ENCODE peak calls at places on chromosome 10, in nine cellular contexts. I is upper lobe of right lung, O is brain microvascular endothelial cell, V is lung, J is cardiac muscle cell, D is breast epithelium, E is endothelial cell of umbilical vein, A is A549, W is mesendoderm. N is an unnamed sample.

GRCh38 chr10:102413053-102413705 is 5.4 kb downstream of the PSD start:
- DNase-seq in A (no peak), V (no peak), D (no peak), O (no peak), J (peak), E (no peak), W (peak), I (no peak), N (no peak)

GRCh38 chr10:94439275-94439861 is 37.0 kb downstream of the TBC1D12 start:
- DNase-seq in W (peak), E (peak), I (no peak), A (no peak), O (no peak), D (no peak), V (no peak), J (peak), N (no peak)

GRCh38 chr10:61020420-61021158 is 76.6 kb upstream of the RHOBTB1 start:
- DNase-seq in J (no peak), D (no peak), A (no peak), W (no peak), V (no peak), E (no peak), O (no peak), I (no peak), N (no peak)

GRCh38 chr10:61398730-61399129 is 54.5 kb downstream of the TMEM26 start:
- DNase-seq in J (no peak), O (no peak), W (no peak), V (no peak), D (no peak), I (no peak), A (no peak), E (no peak), N (no peak)

GRCh38 chr10:132142396-132143161 is 44.2 kb upstream of the DPYSL4 start:
- DNase-seq in E (no peak), J (peak), D (no peak), I (peak), O (no peak), W (peak), V (no peak), A (peak), N (peak)

GRCh38 chr10:83871486-83872081 is 267.7 kb upstream of the GHITM start:
- DNase-seq in V (peak), I (peak), D (peak), W (peak), E (peak), J (peak), A (peak), O (peak), N (peak)

GRCh38 chr10:69092959-69093850 is 5.3 kb downstream of the SRGN start:
- DNase-seq in I (no peak), O (peak), D (peak), J (peak), W (peak), E (peak), A (peak), V (peak), N (peak)

GRCh38 chr10:86708783-86709778 is 40.8 kb downstream of the LDB3 start:
- DNase-seq in J (no peak), A (no peak), E (no peak), O (no peak), V (no peak), W (no peak), I (no peak), D (no peak), N (no peak)

GRCh38 chr10:86671985-86672710 is 3.8 kb downstream of the LDB3 start:
- DNase-seq in I (no peak), A (no peak), D (no peak), V (no peak), W (peak), J (peak), O (no peak), E (no peak), N (no peak)

GRCh38 chr10:73865459-73866442 is 8.6 kb downstream of the CAMK2G start:
- DNase-seq in V (peak), J (no peak), D (no peak), I (peak), W (peak), A (no peak), E (no peak), O (no peak), N (no peak)

GRCh38 chr10:62916157-62916603 is 100.0 kb upstream of the EGR2 start:
- DNase-seq in W (no peak), D (peak), A (no peak), J (peak), V (no peak), E (no peak), I (no peak), O (peak), N (no peak)

GRCh38 chr10:69382382-69383117 is 34.2 kb downstream of the TACR2 start:
- DNase-seq in J (peak), W (no peak), I (no peak), D (no peak), A (no peak), O (peak), E (no peak), V (no peak), N (no peak)

GRCh38 chr10:30883116-30883515 is 148.5 kb downstream of the ZNF438 start:
- DNase-seq in V (no peak), I (no peak), E (peak), A (no peak), J (no peak), W (no peak), O (no peak), D (no peak), N (no peak)

GRCh38 chr10:6649903-6650302 is 69.8 kb upstream of the PRKCQ start:
- DNase-seq in V (no peak), A (no peak), I (no peak), W (no peak), O (no peak), D (no peak), E (no peak), J (no peak), N (no peak)

GRCh38 chr10:15124908-15125307 is 27.8 kb downstream of the RPP38 start:
- DNase-seq in V (no peak), E (no peak), I (no peak), D (no peak), J (no peak), A (no peak), W (no peak), O (no peak), N (no peak)

GRCh38 chr10:63935705-63936104 is 414.5 kb downstream of the REEP3 start:
- DNase-seq in J (peak), E (no peak), V (no peak), O (no peak), A (peak), I (no peak), W (no peak), D (no peak), N (no peak)

GRCh38 chr10:82887488-82887887 is 1012.5 kb downstream of the NRG3 start:
- DNase-seq in E (peak), A (no peak), J (no peak), V (no peak), W (no peak), O (no peak), I (no peak), D (no peak), N (no peak)

GRCh38 chr10:119104653-119105024 is 726 bp downstream of the DENND10 start:
- DNase-seq in W (peak), E (peak), V (no peak), A (no peak), I (peak), J (peak), D (no peak), O (no peak), N (peak)

GRCh38 chr10:133385214-133385613 is 6.2 kb downstream of the PAOX start:
- DNase-seq in A (no peak), E (no peak), O (no peak), J (no peak), I (peak), D (no peak), W (no peak), V (no peak), N (no peak)

GRCh38 chr10:61139230-61139928 is 195.4 kb upstream of the RHOBTB1 start:
- DNase-seq in W (peak), E (peak), V (no peak), A (no peak), I (no peak), J (no peak), D (no peak), O (no peak), N (no peak)

GRCh38 chr10:6120691-6121090 is 31.9 kb downstream of the RBM17 start:
- DNase-seq in I (no peak), E (no peak), V (no peak), D (no peak), W (no peak), O (no peak), A (no peak), J (peak), N (no peak)

GRCh38 chr10:86756511-86757109 is at the start of gene BMPR1A:
- DNase-seq in I (peak), D (peak), V (peak), J (peak), O (peak), A (no peak), E (no peak), W (peak), N (no peak)

GRCh38 chr10:56653289-56653688 is 292.2 kb upstream of the ZWINT start:
- DNase-seq in W (no peak), A (no peak), V (no peak), I (no peak), D (no peak), E (no peak), O (no peak), J (no peak), N (no peak)

GRCh38 chr10:34078798-34079470 is 736.2 kb downstream of the PARD3 start:
- DNase-seq in O (peak), W (no peak), V (peak), I (no peak), D (peak), A (no peak), J (peak), E (peak), N (no peak)
- H3K27ac ChIP-seq in O (no peak), W (no peak), V (peak), I (peak), D (peak), A (no peak), J (no peak), E (no peak), N (no peak)

DNA sequence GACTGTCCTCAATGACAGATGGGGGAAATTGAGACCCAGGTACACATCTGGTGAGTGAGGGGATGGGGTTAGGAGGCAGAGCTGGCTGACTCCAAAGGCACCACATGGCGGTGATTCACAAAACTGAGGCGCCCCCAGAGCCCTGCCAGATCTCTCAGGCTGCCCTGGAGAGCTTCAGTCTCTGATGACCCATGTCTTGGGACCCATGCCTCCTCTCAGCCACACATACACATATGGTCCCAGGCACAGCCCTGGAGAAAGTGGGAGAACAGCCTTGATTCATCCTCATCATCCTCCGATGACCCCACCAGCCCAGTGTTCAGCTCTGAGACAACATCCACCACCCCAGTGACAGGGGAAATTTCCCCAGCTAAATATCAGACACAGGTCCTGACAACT is 426.0 kb downstream of the RPS24 start:
- DNase-seq in A (no peak), V (no peak), E (no peak), O (no peak), W (no peak), J (no peak), I (no peak), D (no peak), N (no peak)
- H3K27ac ChIP-seq in A (peak), V (no peak), E (peak), O (peak), W (no peak), J (no peak), I (no peak), D (no peak), N (no peak)

GRCh38 chr10:31897506-31897905 is 31.1 kb downstream of the ARHGAP12 start:
- DNase-seq in J (peak), D (no peak), A (no peak), E (peak), I (no peak), V (no peak), O (no peak), W (no peak), N (no peak)
- H3K27ac ChIP-seq in J (peak), D (peak), A (peak), E (peak), I (no peak), V (no peak), O (no peak), W (no peak), N (no peak)

DNA sequence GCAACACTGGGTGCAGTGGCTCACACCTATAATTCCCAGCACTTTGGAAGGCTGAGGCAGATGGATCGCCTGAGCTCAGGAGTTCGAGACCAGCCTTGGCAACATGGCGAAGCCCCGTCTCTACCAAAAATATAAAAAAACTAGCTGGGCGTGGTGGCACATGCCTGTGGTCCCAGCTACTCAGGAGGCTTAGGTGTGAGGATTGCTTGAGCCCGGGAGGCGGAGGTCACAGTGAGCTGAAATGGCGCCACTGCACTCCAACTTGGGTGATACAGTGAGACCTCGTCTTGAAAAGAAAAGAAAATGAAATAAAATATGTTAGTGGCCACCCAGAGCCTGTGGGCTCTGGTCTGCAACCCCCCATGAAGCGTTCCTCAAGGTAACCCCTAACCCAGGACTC is 13.3 kb downstream of the ITPRIP start:
- DNase-seq in J (no peak), V (no peak), E (no peak), D (no peak), O (no peak), A (no peak), W (no peak), I (no peak), N (no peak)
- H3K27ac ChIP-seq in J (no peak), V (peak), E (peak), D (peak), O (no peak), A (peak), W (no peak), I (peak), N (peak)

GRCh38 chr10:44369851-44370250 is 15.0 kb downstream of the CXCL12 start:
- DNase-seq in V (no peak), J (peak), I (no peak), D (no peak), O (no peak), E (no peak), A (no peak), W (no peak), N (no peak)

GRCh38 chr10:44369296-44369695 is 15.6 kb downstream of the CXCL12 start:
- DNase-seq in I (no peak), E (no peak), W (no peak), A (no peak), D (no peak), J (peak), O (no peak), V (no peak), N (no peak)

GRCh38 chr10:44373341-44373995 is 11.4 kb downstream of the CXCL12 start:
- DNase-seq in D (no peak), E (no peak), A (no peak), W (no peak), J (no peak), V (no peak), O (no peak), I (no peak), N (no peak)

GRCh38 chr10:44372181-44372580 is 12.7 kb downstream of the CXCL12 start:
- DNase-seq in J (no peak), O (no peak), A (no peak), W (no peak), V (no peak), D (no peak), I (no peak), E (no peak), N (no peak)

GRCh38 chr10:44370731-44371248 is 14.1 kb downstream of the CXCL12 start:
- DNase-seq in J (peak), O (no peak), I (no peak), A (no peak), V (no peak), D (no peak), W (peak), E (no peak), N (no peak)
- H3K27ac ChIP-seq in J (no peak), O (no peak), I (no peak), A (no peak), V (no peak), D (peak), W (peak), E (no peak), N (no peak)

GRCh38 chr10:126950401-126951105 is 45.3 kb downstream of the DOCK1 start:
- DNase-seq in W (no peak), O (no peak), J (no peak), A (no peak), D (no peak), V (no peak), E (no peak), I (no peak), N (no peak)

GRCh38 chr10:126945351-126946035 is 40.3 kb downstream of the DOCK1 start:
- DNase-seq in D (no peak), V (no peak), O (no peak), A (no peak), E (no peak), I (no peak), J (no peak), W (no peak), N (no peak)

GRCh38 chr10:126946746-126947145 is 41.5 kb downstream of the DOCK1 start:
- DNase-seq in I (no peak), E (no peak), W (no peak), V (no peak), D (no peak), O (no peak), J (no peak), A (no peak), N (no peak)

GRCh38 chr10:126949161-126949503 is 43.9 kb downstream of the DOCK1 start:
- DNase-seq in I (no peak), J (no peak), D (no peak), O (no peak), W (no peak), V (no peak), A (no peak), E (no peak), N (no peak)

DNA sequence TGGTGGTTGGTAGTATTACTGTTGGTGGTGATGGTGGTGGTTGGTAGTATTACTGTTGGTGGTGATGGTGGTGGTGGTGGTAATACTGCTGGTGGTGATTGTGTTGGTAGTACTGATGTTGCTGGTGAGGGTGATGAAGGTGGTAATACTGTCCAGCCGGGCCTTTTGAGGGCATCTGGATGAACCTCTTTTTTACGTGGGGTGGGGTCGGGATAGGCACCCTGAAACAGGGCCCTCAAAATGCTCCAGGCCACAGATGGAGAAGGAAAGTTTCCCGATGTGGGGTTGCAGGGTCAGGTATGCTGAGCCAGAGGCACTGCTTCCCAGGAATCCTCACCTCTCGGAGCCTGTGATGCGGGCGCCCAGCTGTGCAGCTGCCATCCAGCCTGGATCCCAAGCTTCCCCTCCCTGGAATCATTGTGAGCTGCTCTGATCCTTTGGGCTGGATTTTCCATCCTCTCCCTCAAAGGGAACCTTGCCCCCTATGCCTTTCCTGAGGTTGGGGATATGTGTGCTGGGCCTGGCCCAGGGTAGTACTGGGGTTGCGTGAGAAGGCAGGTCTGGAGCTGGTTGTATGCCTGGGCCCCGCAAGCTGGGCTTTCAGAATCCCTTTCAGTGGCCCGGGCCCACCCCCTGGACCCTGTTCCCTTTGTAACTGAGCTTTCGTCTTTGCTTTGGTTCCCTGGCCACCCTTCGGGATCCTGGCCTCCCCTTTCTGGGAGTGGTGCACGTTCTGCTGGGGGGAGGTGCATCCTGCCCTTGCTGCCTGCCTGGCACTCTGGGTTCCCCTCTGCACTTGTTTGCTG is 43.3 kb downstream of the DOCK1 start:
- DNase-seq in E (no peak), D (no peak), W (no peak), J (no peak), A (no peak), O (no peak), I (no peak), V (no peak), N (no peak)
- H3K27ac ChIP-seq in E (no peak), D (no peak), W (no peak), J (no peak), A (no peak), O (no peak), I (no peak), V (no peak), N (peak)

GRCh38 chr10:80185522-80186299 is 19.6 kb downstream of the ANXA11 start:
- DNase-seq in W (no peak), E (no peak), D (no peak), O (no peak), J (peak), V (no peak), I (no peak), A (no peak), N (no peak)
- H3K27ac ChIP-seq in W (no peak), E (no peak), D (peak), O (no peak), J (no peak), V (no peak), I (no peak), A (no peak), N (no peak)

GRCh38 chr10:49225218-49225876 is 37.2 kb upstream of the TMEM273 start:
- DNase-seq in O (no peak), W (peak), V (no peak), A (no peak), J (no peak), I (no peak), E (no peak), D (no peak), N (no peak)
- H3K27ac ChIP-seq in O (no peak), W (no peak), V (no peak), A (no peak), J (peak), I (no peak), E (no peak), D (no peak), N (no peak)

N was measured in substantia nigra.